ENCODE peak calls at places on chromosome 6, in five cellular contexts. R, I, P, A and V are unnamed samples. For H3K27me3 and H3K36me3, the result is how much of the 10 kb centered on the place peaks cover.

GRCh38 chr6:121205569-121205968 is 128.7 kb downstream of the TBC1D32 start:
- DNase-seq in R (no peak), I (no peak), P (no peak), A (no peak), V (no peak)

GRCh38 chr6:75590370-75590769 is 11.3 kb upstream of the SENP6 start:
- DNase-seq in R (no peak), I (no peak), P (no peak), A (no peak), V (no peak)

GRCh38 chr6:25041676-25042598 is 106.2 kb upstream of the RIPOR2 start:
- DNase-seq in R (no peak), I (no peak), P (no peak), A (no peak), V (no peak)

GRCh38 chr6:147194652-147195403 is 9.4 kb upstream of the STXBP5 start:
- DNase-seq in R (no peak), I (peak), P (no peak), A (no peak), V (peak)

GRCh38 chr6:18179770-18180393 is 24.7 kb downstream of the KDM1B start:
- DNase-seq in R (no peak), I (no peak), P (no peak), A (no peak), V (no peak)

GRCh38 chr6:46135176-46135575 is 5.4 kb downstream of the ENPP4 start:
- DNase-seq in R (no peak), I (no peak), P (no peak), A (no peak), V (no peak)

GRCh38 chr6:75275067-75275466 is 9.5 kb downstream of the TMEM30A start:
- DNase-seq in R (peak), I (peak), P (peak), A (no peak), V (peak)

GRCh38 chr6:41966961-41967311 is 25.3 kb upstream of the CCND3 start:
- DNase-seq in R (no peak), I (peak), P (peak), A (peak), V (peak)

GRCh38 chr6:123417411-123417810 is 219.3 kb downstream of the TRDN start:
- DNase-seq in R (no peak), I (no peak), P (no peak), A (no peak), V (no peak)

GRCh38 chr6:36539814-36540568 is 7.3 kb downstream of the STK38 start:
- DNase-seq in R (no peak), I (no peak), P (no peak), A (peak), V (no peak)

GRCh38 chr6:69719602-69720193 is 77.1 kb downstream of the LMBRD1 start:
- DNase-seq in R (no peak), I (peak), P (peak), A (peak), V (peak)

GRCh38 chr6:132405143-132405915 is 4.1 kb upstream of the MOXD1 start:
- DNase-seq in R (no peak), I (no peak), P (no peak), A (no peak), V (peak)

GRCh38 chr6:51386347-51386836 is 567.7 kb downstream of the TFAP2B start:
- DNase-seq in R (no peak), I (no peak), P (no peak), A (no peak), V (no peak)
- H3K27me3 ChIP-seq in R (under half), I (under half), P (under half), A (under half), V (under half)

GRCh38 chr6:90583179-90583578 is 3.7 kb downstream of the MAP3K7 start:
- DNase-seq in R (no peak), I (no peak), P (no peak), A (no peak), V (no peak)
- H3K4me3 ChIP-seq in R (no peak), I (peak), P (no peak), A (no peak), V (no peak)

DNA sequence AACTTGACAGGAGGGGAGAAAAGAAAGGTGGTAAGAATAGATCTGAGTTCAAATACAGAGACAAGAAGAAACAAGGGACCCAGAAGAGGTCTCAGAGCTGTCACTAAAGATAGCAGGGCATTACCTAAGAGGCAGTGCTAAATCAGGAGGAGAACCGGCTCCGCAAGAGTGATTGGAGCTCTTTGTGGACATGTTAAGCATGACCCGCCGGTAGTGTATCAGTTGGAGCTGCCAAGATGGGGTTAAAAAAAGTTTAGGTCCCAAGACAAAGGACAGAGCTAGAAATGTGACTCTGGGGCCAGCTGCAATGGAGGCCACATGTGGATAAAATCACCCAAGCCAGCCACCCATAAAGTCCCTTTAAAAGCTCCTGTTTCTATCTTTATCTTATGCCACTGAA is 93.4 kb downstream of the MBOAT1 start:
- DNase-seq in R (no peak), I (no peak), P (no peak), A (no peak), V (no peak)
- H3K36me3 ChIP-seq in R (under half), I (under half), P (under half), A (under half), V (under half)

DNA sequence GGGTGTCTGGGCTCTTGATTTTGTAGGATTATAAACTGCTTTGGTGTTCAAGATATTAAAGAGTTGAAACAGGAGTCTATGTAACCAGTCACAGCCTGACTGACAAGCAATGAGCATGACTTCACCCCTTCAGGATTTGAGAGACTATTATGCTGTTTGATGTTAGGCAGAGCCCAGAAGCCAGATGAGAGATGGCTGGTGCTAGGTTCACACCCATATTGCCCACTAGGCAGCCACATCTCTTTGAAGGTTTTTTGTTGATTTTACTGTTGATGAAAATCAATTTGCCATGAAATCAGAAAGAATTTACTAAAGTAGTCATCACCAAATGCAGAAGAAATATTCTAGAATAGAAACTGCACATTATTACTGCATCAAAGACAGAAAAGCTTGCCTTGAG is 243.6 kb downstream of the KHDRBS2 start:
- DNase-seq in R (no peak), I (no peak), P (no peak), A (peak), V (no peak)
- H3K27me3 ChIP-seq in R (under half), I (under half), P (under half), A (under half), V (under half)

GRCh38 chr6:27562027-27562410 is 89.1 kb upstream of the ZNF184 start:
- DNase-seq in R (no peak), I (no peak), P (peak), A (peak), V (no peak)
- H3K4me3 ChIP-seq in R (no peak), I (no peak), P (no peak), A (no peak), V (no peak)

GRCh38 chr6:30494275-30494990 is 5.1 kb downstream of the HLA-E start:
- DNase-seq in R (no peak), I (no peak), P (no peak), A (no peak), V (no peak)
- H3K36me3 ChIP-seq in R (under half), I (under half), P (under half), A (under half), V (under half)